ENCODE peak calls at places on chromosomes 11 and 22, in five cellular contexts. One of them, this sample, is unnamed.

GRCh38 chr11:16789061-16789415 is 50.6 kb downstream of the C11orf58 start:
- DNase-seq in NCI-H774: no peak
- DNase-seq in stimulated activated CD4-positive, alpha-beta T cell treated with anti-CD3 and anti-CD28 coated beads, Interleukin-2, amount 100 ng/mL, for 48 hours: no peak
- DNase-seq in hypothalamus: no peak
- DNase-seq in OCI-LY7: no peak
- DNase-seq in this sample: no peak

GRCh38 chr11:60208146-60208895 is 25.4 kb upstream of the MS4A6A start:
- DNase-seq in OCI-LY7: no peak
- DNase-seq in NCI-H774: no peak
- DNase-seq in hypothalamus: no peak
- DNase-seq in stimulated activated CD4-positive, alpha-beta T cell treated with anti-CD3 and anti-CD28 coated beads, Interleukin-2, amount 100 ng/mL, for 48 hours: no peak
- DNase-seq in this sample: no peak

GRCh38 chr11:44986315-44986714 is 35.6 kb upstream of the TP53I11 start:
- DNase-seq in hypothalamus: no peak
- DNase-seq in stimulated activated CD4-positive, alpha-beta T cell treated with anti-CD3 and anti-CD28 coated beads, Interleukin-2, amount 100 ng/mL, for 48 hours: no peak
- DNase-seq in OCI-LY7: no peak
- DNase-seq in NCI-H774: no peak
- DNase-seq in this sample: no peak

GRCh38 chr11:126415128-126415527 is 59.6 kb downstream of the ST3GAL4 start:
- DNase-seq in stimulated activated CD4-positive, alpha-beta T cell treated with anti-CD3 and anti-CD28 coated beads, Interleukin-2, amount 100 ng/mL, for 48 hours: no peak
- DNase-seq in OCI-LY7: no peak
- DNase-seq in hypothalamus: peak
- DNase-seq in NCI-H774: no peak
- DNase-seq in this sample: no peak

GRCh38 chr22:39520874-39521857 is 804 bp downstream of the ATF4 start:
- DNase-seq in OCI-LY7: peak
- DNase-seq in hypothalamus: no peak
- DNase-seq in NCI-H774: no peak
- DNase-seq in stimulated activated CD4-positive, alpha-beta T cell treated with anti-CD3 and anti-CD28 coated beads, Interleukin-2, amount 100 ng/mL, for 48 hours: peak
- DNase-seq in this sample: peak

GRCh38 chr22:45629469-45630089 is 42.1 kb upstream of the ATXN10 start:
- DNase-seq in OCI-LY7: no peak
- DNase-seq in NCI-H774: peak
- DNase-seq in stimulated activated CD4-positive, alpha-beta T cell treated with anti-CD3 and anti-CD28 coated beads, Interleukin-2, amount 100 ng/mL, for 48 hours: no peak
- DNase-seq in hypothalamus: no peak
- DNase-seq in this sample: no peak

GRCh38 chr11:118277312-118277711 is 13.2 kb upstream of the MPZL2 start:
- DNase-seq in NCI-H774: no peak
- DNase-seq in OCI-LY7: peak
- DNase-seq in hypothalamus: no peak
- DNase-seq in stimulated activated CD4-positive, alpha-beta T cell treated with anti-CD3 and anti-CD28 coated beads, Interleukin-2, amount 100 ng/mL, for 48 hours: no peak
- DNase-seq in this sample: peak

GRCh38 chr11:46676436-46677158 is 23.8 kb downstream of the ARHGAP1 start:
- DNase-seq in stimulated activated CD4-positive, alpha-beta T cell treated with anti-CD3 and anti-CD28 coated beads, Interleukin-2, amount 100 ng/mL, for 48 hours: no peak
- DNase-seq in NCI-H774: no peak
- DNase-seq in OCI-LY7: no peak
- DNase-seq in hypothalamus: no peak
- DNase-seq in this sample: no peak

GRCh38 chr11:69211540-69212120 is 55.9 kb downstream of the SMIM38 start:
- DNase-seq in hypothalamus: no peak
- DNase-seq in NCI-H774: no peak
- DNase-seq in stimulated activated CD4-positive, alpha-beta T cell treated with anti-CD3 and anti-CD28 coated beads, Interleukin-2, amount 100 ng/mL, for 48 hours: no peak
- DNase-seq in OCI-LY7: no peak
- DNase-seq in this sample: no peak

GRCh38 chr11:69353696-69354544 is 60.0 kb downstream of the MYEOV start:
- DNase-seq in NCI-H774: no peak
- DNase-seq in stimulated activated CD4-positive, alpha-beta T cell treated with anti-CD3 and anti-CD28 coated beads, Interleukin-2, amount 100 ng/mL, for 48 hours: no peak
- DNase-seq in hypothalamus: no peak
- DNase-seq in OCI-LY7: no peak
- DNase-seq in this sample: no peak

GRCh38 chr11:14414470-14415461 is 55.8 kb upstream of the RRAS2 start:
- DNase-seq in stimulated activated CD4-positive, alpha-beta T cell treated with anti-CD3 and anti-CD28 coated beads, Interleukin-2, amount 100 ng/mL, for 48 hours: peak
- DNase-seq in hypothalamus: no peak
- DNase-seq in NCI-H774: no peak
- DNase-seq in OCI-LY7: no peak
- DNase-seq in this sample: no peak

GRCh38 chr11:27663294-27663693 is 37.0 kb downstream of the BDNF start:
- DNase-seq in NCI-H774: no peak
- DNase-seq in OCI-LY7: no peak
- DNase-seq in hypothalamus: no peak
- DNase-seq in stimulated activated CD4-positive, alpha-beta T cell treated with anti-CD3 and anti-CD28 coated beads, Interleukin-2, amount 100 ng/mL, for 48 hours: no peak
- DNase-seq in this sample: no peak

GRCh38 chr22:50210378-50211139 is 9.7 kb downstream of the SELENOO start:
- DNase-seq in OCI-LY7: no peak
- DNase-seq in NCI-H774: no peak
- DNase-seq in hypothalamus: no peak
- DNase-seq in stimulated activated CD4-positive, alpha-beta T cell treated with anti-CD3 and anti-CD28 coated beads, Interleukin-2, amount 100 ng/mL, for 48 hours: no peak
- DNase-seq in this sample: no peak

GRCh38 chr11:106176817-106177216 is 99.4 kb downstream of the AASDHPPT start:
- DNase-seq in NCI-H774: no peak
- DNase-seq in hypothalamus: no peak
- DNase-seq in OCI-LY7: no peak
- DNase-seq in stimulated activated CD4-positive, alpha-beta T cell treated with anti-CD3 and anti-CD28 coated beads, Interleukin-2, amount 100 ng/mL, for 48 hours: no peak
- DNase-seq in this sample: no peak

GRCh38 chr11:58994171-58994570 is 54.9 kb downstream of the GLYATL1 start:
- DNase-seq in OCI-LY7: no peak
- DNase-seq in NCI-H774: no peak
- DNase-seq in stimulated activated CD4-positive, alpha-beta T cell treated with anti-CD3 and anti-CD28 coated beads, Interleukin-2, amount 100 ng/mL, for 48 hours: no peak
- DNase-seq in hypothalamus: no peak
- DNase-seq in this sample: no peak

GRCh38 chr11:70122490-70123198 is 44.5 kb downstream of the ANO1 start:
- DNase-seq in stimulated activated CD4-positive, alpha-beta T cell treated with anti-CD3 and anti-CD28 coated beads, Interleukin-2, amount 100 ng/mL, for 48 hours: no peak
- DNase-seq in hypothalamus: no peak
- DNase-seq in OCI-LY7: no peak
- DNase-seq in NCI-H774: no peak
- DNase-seq in this sample: no peak

GRCh38 chr11:40602866-40603578 is 856.4 kb downstream of the LRRC4C start:
- DNase-seq in stimulated activated CD4-positive, alpha-beta T cell treated with anti-CD3 and anti-CD28 coated beads, Interleukin-2, amount 100 ng/mL, for 48 hours: no peak
- DNase-seq in NCI-H774: no peak
- DNase-seq in hypothalamus: no peak
- DNase-seq in OCI-LY7: no peak
- DNase-seq in this sample: no peak

GRCh38 chr11:65438257-65439151 is 15.9 kb downstream of the NEAT1 start:
- DNase-seq in stimulated activated CD4-positive, alpha-beta T cell treated with anti-CD3 and anti-CD28 coated beads, Interleukin-2, amount 100 ng/mL, for 48 hours: no peak
- DNase-seq in NCI-H774: no peak
- DNase-seq in OCI-LY7: no peak
- DNase-seq in hypothalamus: no peak
- DNase-seq in this sample: no peak

GRCh38 chr11:65524747-65525658 is at the start of gene SCYL1:
- DNase-seq in stimulated activated CD4-positive, alpha-beta T cell treated with anti-CD3 and anti-CD28 coated beads, Interleukin-2, amount 100 ng/mL, for 48 hours: peak
- DNase-seq in OCI-LY7: peak
- DNase-seq in NCI-H774: peak
- DNase-seq in hypothalamus: peak
- DNase-seq in this sample: peak

GRCh38 chr11:86202013-86202336 is 42.6 kb upstream of the EED start:
- DNase-seq in NCI-H774: no peak
- DNase-seq in OCI-LY7: peak
- DNase-seq in stimulated activated CD4-positive, alpha-beta T cell treated with anti-CD3 and anti-CD28 coated beads, Interleukin-2, amount 100 ng/mL, for 48 hours: no peak
- DNase-seq in hypothalamus: no peak
- DNase-seq in this sample: no peak

GRCh38 chr11:1054143-1055108 is 17.9 kb upstream of the MUC6 start:
- DNase-seq in NCI-H774: no peak
- DNase-seq in OCI-LY7: no peak
- DNase-seq in stimulated activated CD4-positive, alpha-beta T cell treated with anti-CD3 and anti-CD28 coated beads, Interleukin-2, amount 100 ng/mL, for 48 hours: no peak
- DNase-seq in hypothalamus: no peak
- DNase-seq in this sample: no peak

GRCh38 chr11:29173660-29174062 is 843.2 kb downstream of the KCNA4 start:
- DNase-seq in OCI-LY7: no peak
- DNase-seq in hypothalamus: no peak
- DNase-seq in NCI-H774: no peak
- DNase-seq in stimulated activated CD4-positive, alpha-beta T cell treated with anti-CD3 and anti-CD28 coated beads, Interleukin-2, amount 100 ng/mL, for 48 hours: no peak
- DNase-seq in this sample: no peak

GRCh38 chr11:115423728-115424459 is 80.3 kb downstream of the CADM1 start:
- DNase-seq in stimulated activated CD4-positive, alpha-beta T cell treated with anti-CD3 and anti-CD28 coated beads, Interleukin-2, amount 100 ng/mL, for 48 hours: no peak
- DNase-seq in NCI-H774: no peak
- DNase-seq in OCI-LY7: no peak
- DNase-seq in hypothalamus: no peak
- DNase-seq in this sample: no peak

GRCh38 chr22:18048441-18048898 is 24.1 kb upstream of the MICAL3 start:
- DNase-seq in NCI-H774: no peak
- DNase-seq in OCI-LY7: no peak
- DNase-seq in stimulated activated CD4-positive, alpha-beta T cell treated with anti-CD3 and anti-CD28 coated beads, Interleukin-2, amount 100 ng/mL, for 48 hours: no peak
- DNase-seq in hypothalamus: no peak
- DNase-seq in this sample: no peak

GRCh38 chr11:5922749-5923426 is 19.2 kb upstream of the OR56A3 start:
- DNase-seq in NCI-H774: no peak
- DNase-seq in stimulated activated CD4-positive, alpha-beta T cell treated with anti-CD3 and anti-CD28 coated beads, Interleukin-2, amount 100 ng/mL, for 48 hours: peak
- DNase-seq in OCI-LY7: no peak
- DNase-seq in hypothalamus: no peak
- DNase-seq in this sample: no peak

GRCh38 chr11:90113541-90113940 is 20.9 kb upstream of the NAALAD2 start:
- DNase-seq in stimulated activated CD4-positive, alpha-beta T cell treated with anti-CD3 and anti-CD28 coated beads, Interleukin-2, amount 100 ng/mL, for 48 hours: no peak
- DNase-seq in NCI-H774: no peak
- DNase-seq in OCI-LY7: peak
- DNase-seq in hypothalamus: no peak
- DNase-seq in this sample: no peak

GRCh38 chr11:134346976-134347350 is 15.2 kb downstream of the GLB1L2 start:
- DNase-seq in NCI-H774: no peak
- DNase-seq in OCI-LY7: no peak
- DNase-seq in stimulated activated CD4-positive, alpha-beta T cell treated with anti-CD3 and anti-CD28 coated beads, Interleukin-2, amount 100 ng/mL, for 48 hours: no peak
- DNase-seq in hypothalamus: no peak
- DNase-seq in this sample: no peak

GRCh38 chr11:3995307-3995706 is 99.3 kb upstream of the RRM1 start:
- DNase-seq in stimulated activated CD4-positive, alpha-beta T cell treated with anti-CD3 and anti-CD28 coated beads, Interleukin-2, amount 100 ng/mL, for 48 hours: no peak
- DNase-seq in hypothalamus: no peak
- DNase-seq in NCI-H774: no peak
- DNase-seq in OCI-LY7: no peak
- DNase-seq in this sample: no peak

GRCh38 chr11:126153006-126153405 is 58.4 kb downstream of the RPUSD4 start:
- DNase-seq in stimulated activated CD4-positive, alpha-beta T cell treated with anti-CD3 and anti-CD28 coated beads, Interleukin-2, amount 100 ng/mL, for 48 hours: no peak
- DNase-seq in hypothalamus: no peak
- DNase-seq in OCI-LY7: no peak
- DNase-seq in NCI-H774: no peak
- DNase-seq in this sample: no peak

GRCh38 chr11:31449040-31449439 is 60.4 kb downstream of the IMMP1L start:
- DNase-seq in NCI-H774: peak
- DNase-seq in stimulated activated CD4-positive, alpha-beta T cell treated with anti-CD3 and anti-CD28 coated beads, Interleukin-2, amount 100 ng/mL, for 48 hours: no peak
- DNase-seq in hypothalamus: no peak
- DNase-seq in OCI-LY7: no peak
- DNase-seq in this sample: no peak

GRCh38 chr22:44733426-44734106 is 18.8 kb upstream of the ARHGAP8 start:
- DNase-seq in NCI-H774: no peak
- DNase-seq in hypothalamus: no peak
- DNase-seq in stimulated activated CD4-positive, alpha-beta T cell treated with anti-CD3 and anti-CD28 coated beads, Interleukin-2, amount 100 ng/mL, for 48 hours: no peak
- DNase-seq in OCI-LY7: no peak
- DNase-seq in this sample: no peak

GRCh38 chr11:124791626-124792341 is 8.4 kb downstream of the MSANTD2 start:
- DNase-seq in stimulated activated CD4-positive, alpha-beta T cell treated with anti-CD3 and anti-CD28 coated beads, Interleukin-2, amount 100 ng/mL, for 48 hours: no peak
- DNase-seq in OCI-LY7: no peak
- DNase-seq in NCI-H774: no peak
- DNase-seq in hypothalamus: no peak
- DNase-seq in this sample: no peak

This sample was measured in Calu3.